ENCODE peak calls at places on chromosome 5, in six cellular contexts. M, D, Y, E, I and V are unnamed samples.

GRCh38 chr5:5781335-5781734 is 358.9 kb downstream of the ICE1 start:
- DNase-seq in I (no peak), M (no peak), D (no peak), Y (no peak), E (no peak), V (no peak)

GRCh38 chr5:14946813-14947640 is 75.4 kb upstream of the ANKH start:
- DNase-seq in I (peak; percentile 28), D (peak; percentile 21), M (no peak), Y (peak; percentile 33), E (no peak), V (no peak)

GRCh38 chr5:98771389-98772109 is 1.9 kb upstream of the RGMB start:
- DNase-seq in Y (peak; percentile 77), E (peak; percentile 80), D (peak; percentile 80), M (no peak), I (peak; percentile 70), V (peak; percentile 43)

GRCh38 chr5:147101654-147102053 is 133.2 kb upstream of the STK32A start:
- DNase-seq in M (no peak), Y (no peak), I (no peak), E (no peak), D (no peak), V (no peak)

GRCh38 chr5:81986126-81986525 is 14.3 kb downstream of the ATG10 start:
- DNase-seq in D (no peak), M (no peak), I (no peak), Y (no peak), E (no peak), V (no peak)

GRCh38 chr5:115309751-115310370 is 13.4 kb upstream of the CCDC112 start:
- DNase-seq in E (no peak), M (no peak), I (no peak), D (no peak), Y (no peak), V (no peak)

GRCh38 chr5:168590666-168591065 is 11.5 kb upstream of the PANK3 start:
- DNase-seq in I (no peak), M (no peak), Y (no peak), E (no peak), D (peak; percentile 59), V (no peak)

GRCh38 chr5:172740483-172741205 is 30.4 kb downstream of the DUSP1 start:
- DNase-seq in Y (peak; percentile 49), D (peak; percentile 60), I (no peak), E (peak; percentile 94), M (no peak), V (no peak)

GRCh38 chr5:642481-642880 is 30.3 kb downstream of the CEP72 start:
- DNase-seq in D (no peak), Y (no peak), E (no peak), M (no peak), I (no peak), V (no peak)

GRCh38 chr5:115831163-115831768 is 10.1 kb downstream of the ATG12 start:
- DNase-seq in Y (no peak), E (no peak), M (no peak), D (peak; percentile 15), I (no peak), V (peak; percentile 14)

GRCh38 chr5:14816999-14817761 is 54.4 kb downstream of the ANKH start:
- DNase-seq in Y (no peak), E (no peak), I (no peak), D (no peak), M (no peak), V (no peak)

GRCh38 chr5:169551146-169551545 is 32.4 kb upstream of the SPDL1 start:
- DNase-seq in M (no peak), Y (no peak), E (no peak), D (no peak), I (no peak), V (no peak)

GRCh38 chr5:16572289-16573015 is 44.3 kb downstream of the RETREG1 start:
- DNase-seq in D (no peak), E (no peak), Y (no peak), I (no peak), M (no peak), V (no peak)

GRCh38 chr5:56319281-56320242 is 86.4 kb upstream of the ANKRD55 start:
- DNase-seq in I (no peak), Y (no peak), D (peak; percentile 9), E (peak; percentile 69), M (no peak), V (no peak)

GRCh38 chr5:128193676-128194390 is 110.3 kb downstream of the SLC12A2 start:
- DNase-seq in M (no peak), E (no peak), Y (no peak), D (no peak), I (no peak), V (no peak)

GRCh38 chr5:45491368-45491767 is 204.8 kb downstream of the HCN1 start:
- DNase-seq in D (no peak), Y (no peak), I (no peak), M (no peak), E (no peak), V (no peak)

GRCh38 chr5:1502046-1502736 is 21.6 kb downstream of the LPCAT1 start:
- DNase-seq in M (no peak), D (peak; percentile 41), Y (no peak), I (peak; percentile 33), E (no peak), V (peak; percentile 75)

GRCh38 chr5:91162534-91163381 is 220.4 kb downstream of the ARRDC3 start:
- DNase-seq in D (peak; percentile 79), Y (peak; percentile 87), E (peak; percentile 87), I (peak; percentile 75), M (no peak), V (peak; percentile 69)

GRCh38 chr5:176629853-176630680 is at the start of the genes EIF4E1B and SNCB:
- DNase-seq in M (peak; percentile 84), Y (no peak), D (no peak), E (no peak), I (no peak), V (no peak)

GRCh38 chr5:180648658-180649296 is 623 bp downstream of the FLT4 start:
- DNase-seq in D (no peak), M (peak; percentile 89), Y (no peak), E (peak; percentile 64), I (no peak), V (no peak)

GRCh38 chr5:179302499-179303185 is 42.6 kb downstream of the ADAMTS2 start:
- DNase-seq in M (no peak), D (no peak), I (no peak), Y (no peak), E (peak; percentile 56), V (no peak)

GRCh38 chr5:38447786-38448185 is 108.7 kb downstream of the LIFR start:
- DNase-seq in D (no peak), Y (no peak), I (no peak), M (no peak), E (no peak), V (no peak)

GRCh38 chr5:174935854-174936474 is 211.6 kb downstream of the MSX2 start:
- DNase-seq in M (peak; percentile 90), I (peak; percentile 51), D (peak; percentile 35), Y (peak; percentile 30), E (peak; percentile 72), V (peak; percentile 2)

GRCh38 chr5:153223376-153223775 is 267.1 kb upstream of the GRIA1 start:
- DNase-seq in M (no peak), D (no peak), I (no peak), E (no peak), Y (no peak), V (no peak)

GRCh38 chr5:103041071-103041676 is 78.8 kb downstream of the GIN1 start:
- DNase-seq in M (no peak), Y (no peak), I (no peak), D (no peak), E (no peak), V (no peak)

DNA sequence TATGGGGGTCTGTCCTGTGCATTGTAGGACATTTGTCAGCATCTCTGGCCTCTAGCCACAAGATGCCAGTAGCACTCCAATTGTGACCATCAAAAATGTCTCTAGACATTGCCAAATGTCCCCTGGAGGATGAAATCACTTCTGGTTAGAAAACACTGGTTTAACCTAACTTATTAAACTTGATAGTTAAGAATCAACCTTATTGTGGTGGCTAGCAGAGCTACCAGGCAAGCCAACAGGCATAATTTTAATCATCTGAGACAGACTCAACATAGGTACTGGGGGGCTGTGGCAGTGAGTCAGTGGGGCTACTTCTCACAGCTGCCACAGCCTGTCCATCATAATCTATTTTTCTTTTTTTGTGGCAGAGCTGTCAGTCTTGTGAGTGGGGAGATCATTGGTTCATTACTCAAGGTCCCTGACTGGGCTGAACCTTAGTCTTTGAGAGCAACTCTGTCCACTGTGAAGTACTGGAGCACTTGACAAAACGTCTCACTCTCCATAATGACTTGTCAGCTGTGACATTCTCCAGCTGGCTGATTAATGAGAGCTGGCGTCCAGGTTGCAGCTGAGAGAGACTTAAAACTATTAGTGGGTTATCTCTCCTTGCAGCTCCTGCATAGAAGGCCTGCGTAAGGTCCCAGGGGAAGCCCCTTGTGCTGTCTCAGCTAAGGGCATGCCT is 107.9 kb downstream of the DCP2 start:
- DNase-seq in I (no peak), M (no peak), E (no peak), D (no peak), Y (no peak), V (no peak)
- TF ChIP-seq POLR2AphosphoS5 in I (no peak), M (no peak), E (no peak), D (no peak), Y (no peak), V (no peak)

DNA sequence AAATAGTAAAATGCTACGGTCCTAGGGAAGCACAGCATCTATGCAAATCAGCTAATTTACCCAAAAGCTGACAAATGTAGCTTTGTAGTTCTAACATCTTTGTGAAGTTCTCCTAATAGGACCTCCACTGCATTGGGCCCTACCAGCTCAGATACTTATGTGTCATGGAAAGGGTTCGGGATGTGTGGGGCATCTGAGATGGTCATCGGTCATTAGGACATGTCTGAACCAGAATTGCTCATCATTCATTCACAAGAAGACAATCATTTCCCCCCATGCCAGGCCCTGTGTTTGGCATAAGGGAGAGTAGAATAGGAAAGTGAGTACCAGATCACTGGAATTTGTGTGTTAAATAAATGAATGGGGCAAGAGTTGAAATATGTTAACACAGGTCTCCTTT is 35.7 kb downstream of the PWWP2A start:
- DNase-seq in M (no peak), Y (no peak), D (no peak), I (no peak), E (no peak), V (no peak)
- TF ChIP-seq POLR2AphosphoS5 in M (no peak), Y (no peak), D (no peak), I (no peak), E (no peak), V (no peak)

GRCh38 chr5:167534131-167534530 is 757.3 kb upstream of the WWC1 start:
- DNase-seq in M (no peak), E (no peak), I (no peak), D (no peak), Y (no peak), V (no peak)
- TF ChIP-seq POLR2AphosphoS5 in M (no peak), E (no peak), I (no peak), D (no peak), Y (no peak), V (no peak)

DNA sequence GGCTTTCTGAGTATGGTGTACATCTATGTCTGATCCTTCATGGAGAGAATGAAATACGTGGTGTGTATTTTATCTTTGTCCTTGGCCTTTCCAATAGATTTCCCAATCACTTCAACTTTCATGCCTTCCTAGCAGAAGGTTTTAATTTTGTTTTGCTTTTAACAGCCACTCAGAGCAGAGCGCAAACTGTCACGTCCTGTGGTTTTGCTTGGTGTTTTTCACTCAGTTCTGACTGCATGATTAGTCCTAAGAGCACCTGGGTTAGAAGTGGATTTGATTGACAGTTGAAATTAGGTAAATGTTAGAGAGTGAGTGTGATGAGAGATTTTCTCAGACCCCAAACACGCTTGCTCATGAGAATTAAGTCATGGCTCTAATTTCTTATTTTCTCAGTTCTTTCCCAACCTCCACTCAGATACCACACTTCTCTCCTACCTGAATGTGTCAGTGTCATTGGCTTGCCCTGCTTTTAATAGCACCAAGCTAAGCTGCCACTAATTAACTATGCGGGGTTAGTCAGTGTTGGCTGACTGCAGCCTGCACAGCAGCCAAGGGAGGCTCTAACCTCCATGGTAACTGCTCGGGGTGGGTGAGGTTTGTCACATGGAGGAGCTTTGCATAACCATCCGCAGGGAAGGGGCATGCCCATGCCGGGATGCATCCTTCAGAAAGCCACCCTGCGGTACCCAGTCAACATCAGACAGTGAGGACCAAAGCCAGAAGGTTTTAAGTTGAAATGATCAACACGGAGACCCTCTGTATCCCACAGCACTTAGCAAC is 173.4 kb downstream of the NR3C1 start:
- DNase-seq in Y (no peak), I (no peak), M (no peak), E (peak; percentile 32), D (no peak), V (no peak)
- TF ChIP-seq POLR2AphosphoS5 in Y (no peak), I (no peak), M (no peak), E (no peak), D (no peak), V (no peak)